ENCODE peak calls at places on chromosomes 6 and 20, in ten cellular contexts. J is T-helper 1 cell; M is NCI-H2171; X is activated gamma-delta T cell treated with Interleukin-2 at 50 U/mL for 16 hours; A is Ammon's horn; Y is naive thymus-derived CD4-positive, alpha-beta T cell; G is occipital lobe; E is H54; F is stimulated activated CD8-positive, alpha-beta memory T cell treated with anti-CD3 and anti-CD28 coated beads, Interleukin-15, amount 100 ng/mL, for 24 hours; K is lung. T is an unnamed sample.

GRCh38 chr6:28597217-28597835 is 71.6 kb downstream of the GPX5 start:
- DNase-seq in J (no peak), M (peak; percentile 22), X (no peak), A (peak; percentile 47), Y (no peak), G (no peak), E (no peak), F (no peak), K (no peak), T (peak; percentile 89)

GRCh38 chr6:42788671-42789070 is 6.8 kb downstream of the BICRAL start:
- DNase-seq in J (no peak), M (no peak), X (no peak), A (no peak), Y (no peak), G (no peak), E (no peak), F (no peak), K (no peak), T (no peak)

GRCh38 chr20:11585752-11586352 is 331.8 kb upstream of the BTBD3 start:
- DNase-seq in J (no peak), M (no peak), X (no peak), A (peak; percentile 30), Y (no peak), G (no peak), E (no peak), F (no peak), K (no peak), T (no peak)

GRCh38 chr20:36303831-36304230 is 2.3 kb upstream of the DLGAP4 start:
- DNase-seq in J (no peak), M (no peak), X (no peak), A (no peak), Y (no peak), G (no peak), E (no peak), F (no peak), K (no peak), T (no peak)

GRCh38 chr6:127475135-127475822 is 16.1 kb upstream of the KIAA0408 start:
- DNase-seq in J (no peak), M (no peak), X (no peak), A (no peak), Y (no peak), G (no peak), E (no peak), F (no peak), K (no peak), T (no peak)

GRCh38 chr20:20130399-20130798 is 78.1 kb downstream of the CFAP61 start:
- DNase-seq in J (no peak), M (peak; percentile 93), X (no peak), A (no peak), Y (no peak), G (no peak), E (no peak), F (no peak), K (no peak), T (peak; percentile 60)

GRCh38 chr6:137892271-137892708 is 25.2 kb downstream of the TNFAIP3 start:
- DNase-seq in J (no peak), M (no peak), X (no peak), A (no peak), Y (no peak), G (no peak), E (no peak), F (no peak), K (no peak), T (no peak)

GRCh38 chr6:164832410-164832809 is 477.0 kb downstream of the C6orf118 start:
- DNase-seq in J (no peak), M (no peak), X (no peak), A (peak; percentile 87), Y (no peak), G (peak; percentile 49), E (no peak), F (no peak), K (no peak), T (no peak)

GRCh38 chr6:33799714-33800113 is 4.1 kb downstream of the MLN start:
- DNase-seq in J (no peak), M (no peak), X (no peak), A (no peak), Y (no peak), G (no peak), E (no peak), F (no peak), K (no peak), T (no peak)

GRCh38 chr20:41249371-41249770 is 68.2 kb downstream of the ZHX3 start:
- DNase-seq in J (no peak), M (no peak), X (no peak), A (peak; percentile 72), Y (no peak), G (peak; percentile 72), E (peak; percentile 53), F (no peak), K (no peak), T (no peak)

GRCh38 chr6:44498436-44498835 is 110.9 kb downstream of the CDC5L start:
- DNase-seq in J (no peak), M (no peak), X (no peak), A (no peak), Y (no peak), G (no peak), E (no peak), F (no peak), K (no peak), T (no peak)